ENCODE peak calls at places on chromosome 12, in five cellular contexts. Z is PC-3, D is hepatocyte, I is GM23338, T is endothelial cell of umbilical vein. B is an unnamed sample.

GRCh38 chr12:123712780-123713319 is 697 bp downstream of the ATP6V0A2 start:
- DNase-seq in Z (no peak), D (no peak), I (no peak), T (no peak), B (no peak)

GRCh38 chr12:132133952-132134652 is 10.0 kb downstream of the DDX51 start:
- DNase-seq in Z (no peak), D (no peak), I (peak; percentile 45), T (no peak), B (no peak)

GRCh38 chr12:71958457-71958856 is 19.8 kb downstream of the TPH2 start:
- DNase-seq in Z (no peak), D (no peak), I (no peak), T (no peak), B (peak; percentile 6)

GRCh38 chr12:68611094-68611818 is 557 bp downstream of the RAP1B start:
- DNase-seq in Z (peak; percentile 45), D (peak; percentile 74), I (peak; percentile 72), T (peak; percentile 71), B (peak; percentile 78)

GRCh38 chr12:57129311-57130288 is 1.3 kb downstream of the LRP1 start:
- DNase-seq in Z (no peak), D (no peak), I (peak; percentile 64), T (no peak), B (no peak)

GRCh38 chr12:19121449-19122018 is 8.0 kb upstream of the PLEKHA5 start:
- DNase-seq in Z (no peak), D (no peak), I (no peak), T (no peak), B (no peak)

GRCh38 chr12:91335724-91336123 is 153.1 kb upstream of the DCN start:
- DNase-seq in Z (no peak), D (no peak), I (no peak), T (no peak), B (no peak)

GRCh38 chr12:7081037-7081436 is 11.2 kb downstream of the C1R start:
- DNase-seq in Z (no peak), D (no peak), I (no peak), T (no peak), B (no peak)

GRCh38 chr12:6369916-6370575 is 5.3 kb downstream of the SCNN1A start:
- DNase-seq in Z (no peak), D (no peak), I (no peak), T (no peak), B (no peak)

GRCh38 chr12:4250691-4251090 is 22.9 kb upstream of the CCND2 start:
- DNase-seq in Z (no peak), D (no peak), I (no peak), T (no peak), B (no peak)

GRCh38 chr12:64714551-64714968 is 44.6 kb downstream of the GNS start:
- DNase-seq in Z (no peak), D (no peak), I (no peak), T (no peak), B (no peak)

GRCh38 chr12:19657401-19657800 is 218.1 kb downstream of the AEBP2 start:
- DNase-seq in Z (no peak), D (no peak), I (no peak), T (no peak), B (peak; percentile 10)

GRCh38 chr12:122880155-122880605 is 15.7 kb downstream of the VPS37B start:
- DNase-seq in Z (no peak), D (no peak), I (no peak), T (no peak), B (peak; percentile 75)

GRCh38 chr12:30810918-30811317 is 56.2 kb upstream of the CAPRIN2 start:
- DNase-seq in Z (no peak), D (no peak), I (no peak), T (no peak), B (no peak)

GRCh38 chr12:30805959-30806358 is 51.2 kb upstream of the CAPRIN2 start:
- DNase-seq in Z (peak; percentile 48), D (no peak), I (no peak), T (no peak), B (no peak)

GRCh38 chr12:30811966-30812365 is 57.2 kb upstream of the CAPRIN2 start:
- DNase-seq in Z (no peak), D (no peak), I (no peak), T (no peak), B (no peak)

GRCh38 chr12:30807695-30808034 is 52.9 kb upstream of the CAPRIN2 start:
- DNase-seq in Z (no peak), D (no peak), I (no peak), T (no peak), B (no peak)

GRCh38 chr12:30806989-30807694 is 52.4 kb upstream of the CAPRIN2 start:
- DNase-seq in Z (peak; percentile 80), D (peak; percentile 67), I (peak; percentile 88), T (peak; percentile 78), B (peak; percentile 86)
- H2AFZ ChIP-seq in Z (peak overlapping the region; percentile 57), D (peak overlapping the region; percentile 26), I (peak overlapping the region; percentile 28), T (peak overlapping the region; percentile 92), B (peak overlapping the region; percentile 10)

GRCh38 chr12:120006248-120006975 is 17.4 kb downstream of the BICDL1 start:
- DNase-seq in Z (no peak), D (no peak), I (no peak), T (no peak), B (no peak)

GRCh38 chr12:120012067-120012621 is 23.1 kb downstream of the BICDL1 start:
- DNase-seq in Z (peak; percentile 70), D (peak; percentile 38), I (peak; percentile 78), T (no peak), B (peak; percentile 13)

GRCh38 chr12:120010661-120011230 is 21.7 kb downstream of the BICDL1 start:
- DNase-seq in Z (no peak), D (no peak), I (no peak), T (no peak), B (no peak)

DNA sequence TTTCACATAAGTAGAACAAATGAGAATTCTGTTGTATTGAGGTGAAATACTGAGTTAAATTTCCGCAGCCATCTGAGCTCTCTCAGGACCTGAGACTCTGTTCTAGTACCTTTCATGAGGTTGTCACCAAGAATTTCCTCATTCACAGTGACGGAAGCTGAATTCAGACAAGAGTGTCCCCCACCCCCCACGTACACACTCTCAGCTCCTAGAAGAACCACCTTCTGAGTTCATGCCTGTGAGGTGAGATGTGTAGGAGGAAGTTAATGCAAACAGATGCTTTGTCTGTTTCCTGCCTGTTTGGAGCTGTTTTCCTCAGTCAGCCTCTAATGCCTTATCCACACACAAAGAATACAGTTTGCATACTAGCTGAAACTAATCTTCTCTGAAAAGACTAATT is 18.2 kb downstream of the BICDL1 start:
- DNase-seq in Z (no peak), D (no peak), I (no peak), T (no peak), B (no peak)
- H3K4me2 ChIP-seq in Z (no peak overlapping the region), D (no peak overlapping the region), I (no peak overlapping the region), T (no peak overlapping the region), B (no peak overlapping the region)

GRCh38 chr12:53937596-53938275 is 895 bp upstream of the HOXC13 start:
- DNase-seq in Z (no peak), D (no peak), I (no peak), T (no peak), B (no peak)

GRCh38 chr12:53932915-53933314 is 5.7 kb upstream of the HOXC13 start:
- DNase-seq in Z (no peak), D (no peak), I (no peak), T (no peak), B (no peak)

GRCh38 chr12:53938276-53939140 is at the start of gene HOXC13:
- DNase-seq in Z (peak; percentile 99), D (peak; percentile 88), I (peak; percentile 99), T (no peak), B (no peak)

GRCh38 chr12:53937099-53937498 is 1.5 kb upstream of the HOXC13 start:
- DNase-seq in Z (no peak), D (no peak), I (no peak), T (no peak), B (no peak)

DNA sequence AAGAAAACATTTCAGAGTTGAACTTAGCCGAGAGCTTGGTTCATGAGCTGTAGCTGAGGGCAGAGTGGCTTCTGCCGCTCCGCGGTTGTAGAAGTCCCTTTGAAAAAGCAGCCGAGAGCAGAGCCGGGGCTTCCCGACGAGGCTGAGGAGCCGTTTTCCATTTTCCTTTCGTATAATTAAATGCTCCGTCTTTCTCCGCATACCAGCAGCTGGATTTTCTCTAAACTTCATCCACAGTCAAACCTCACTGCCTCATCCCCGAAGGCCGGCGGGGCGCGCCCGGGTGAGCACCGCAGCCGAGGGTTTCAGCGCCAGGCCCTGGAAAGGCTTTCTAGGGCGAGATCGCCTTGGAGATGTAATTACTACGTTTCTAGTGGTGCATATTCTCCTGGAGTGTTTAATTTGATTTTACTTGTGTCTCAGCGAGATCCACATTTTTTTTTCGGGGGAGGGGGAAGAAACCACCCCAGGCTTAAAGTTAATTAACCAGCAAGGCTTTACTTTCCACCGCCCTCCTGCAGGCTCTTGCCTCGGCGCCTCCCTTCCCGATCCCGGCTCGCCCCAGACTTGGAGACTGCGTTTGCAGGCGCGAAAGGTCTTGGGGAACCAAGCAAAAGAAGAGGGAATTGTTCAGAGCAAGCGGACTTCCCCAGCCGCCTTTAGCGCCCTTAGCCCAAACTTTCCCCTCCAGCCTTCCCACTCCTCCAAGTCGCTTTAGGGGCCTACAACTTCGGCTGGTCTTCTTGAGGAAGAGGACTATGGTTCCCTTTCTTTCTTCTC is 2.9 kb upstream of the HOXC13 start:
- DNase-seq in Z (no peak), D (no peak), I (peak; percentile 52), T (no peak), B (no peak)
- TF ChIP-seq EZH2 in Z (no peak), D (peak; percentile 89), I (peak; percentile 99), T (peak; percentile 96), B (peak; percentile 61)

DNA sequence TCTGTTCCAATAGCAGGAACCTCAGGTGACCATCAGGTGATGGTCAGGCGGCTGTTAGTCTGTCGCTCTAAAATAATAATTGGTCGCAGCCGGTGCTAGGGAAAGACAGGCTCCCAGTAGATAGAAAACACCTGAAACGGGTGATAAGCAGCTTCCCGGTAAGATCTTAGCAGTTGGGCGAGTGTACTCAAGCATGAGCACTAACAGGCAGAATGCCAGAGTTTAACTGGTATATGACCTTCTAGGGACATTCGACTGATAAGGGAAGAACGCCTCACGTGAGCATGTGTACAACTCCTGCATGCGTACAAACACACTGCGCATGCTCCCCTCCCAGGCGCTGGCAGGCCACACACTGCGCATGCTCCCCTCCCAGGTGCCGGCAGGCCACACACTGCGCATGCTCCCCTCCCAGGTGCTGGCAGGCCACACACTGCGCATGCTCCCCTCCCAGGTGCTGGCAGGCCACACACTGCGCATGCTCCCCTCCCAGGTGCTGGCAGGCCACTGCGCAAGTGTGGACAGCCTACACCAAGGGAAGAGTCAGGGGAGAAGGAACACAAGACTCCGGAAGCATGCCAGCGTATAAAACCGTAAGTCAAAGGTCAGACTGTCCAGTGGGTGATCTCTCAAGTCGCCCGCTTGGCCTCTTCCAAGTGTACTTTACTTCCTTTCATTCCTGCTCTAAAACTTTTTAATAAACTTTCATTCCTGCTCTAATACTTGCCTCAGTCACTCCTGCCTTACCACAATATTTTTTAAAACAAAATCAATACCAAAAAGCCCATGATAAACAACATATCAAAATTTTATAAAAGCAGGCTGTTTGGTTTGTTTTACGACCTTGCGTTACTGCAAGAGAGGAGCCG is 24.5 kb downstream of the GPRC5D start:
- DNase-seq in Z (no peak), D (no peak), I (no peak), T (peak; percentile 97), B (peak; percentile 31)
- H2AFZ ChIP-seq in Z (no peak overlapping the region), D (no peak overlapping the region), I (no peak overlapping the region), T (peak overlapping the region; percentile 50), B (peak overlapping the region; percentile 65)

DNA sequence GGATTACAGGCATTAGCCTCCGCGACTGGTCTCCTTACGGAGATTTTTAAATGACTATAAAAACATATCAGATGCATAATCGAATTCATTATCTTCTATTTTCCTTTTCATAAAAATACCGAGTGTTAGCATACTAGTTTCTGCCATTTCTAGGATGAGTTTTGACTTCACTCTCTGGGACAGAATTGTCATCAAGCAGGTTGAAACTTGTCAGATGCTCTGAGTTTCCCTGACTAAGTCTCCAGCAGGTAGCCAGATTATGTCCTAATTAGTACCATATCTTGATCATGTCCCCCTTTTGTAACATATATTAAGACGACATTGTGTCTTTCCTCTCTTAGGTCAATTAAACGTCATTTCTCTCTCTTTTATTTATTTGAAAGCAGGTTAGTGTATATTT is 103.5 kb upstream of the RASSF8 start:
- DNase-seq in Z (no peak), D (no peak), I (no peak), T (no peak), B (no peak)
- H3K4me2 ChIP-seq in Z (no peak overlapping the region), D (no peak overlapping the region), I (no peak overlapping the region), T (no peak overlapping the region), B (no peak overlapping the region)